ENCODE peak calls at places on chromosomes 3 and 15, in four cellular contexts. One of them, this sample, is unnamed.

GRCh38 chr3:114506622-114507300 is 212.9 kb downstream of the TIGIT start:
- DNase-seq in H1: no peak
- DNase-seq in ovary: no peak
- DNase-seq in K562: no peak
- DNase-seq in this sample: no peak

GRCh38 chr15:57550640-57551039 is 41.1 kb upstream of the MYZAP start:
- DNase-seq in H1: no peak
- DNase-seq in ovary: no peak
- DNase-seq in K562: no peak
- DNase-seq in this sample: no peak

GRCh38 chr3:11178421-11178820 is 24.1 kb downstream of the HRH1 start:
- DNase-seq in H1: no peak
- DNase-seq in ovary: no peak
- DNase-seq in K562: no peak
- DNase-seq in this sample: no peak

GRCh38 chr3:66178206-66178605 is 42.6 kb upstream of the SLC25A26 start:
- DNase-seq in H1: no peak
- DNase-seq in ovary: no peak
- DNase-seq in K562: no peak
- DNase-seq in this sample: no peak

GRCh38 chr15:91537868-91538267 is 315.6 kb upstream of the SLCO3A1 start:
- DNase-seq in H1: no peak
- DNase-seq in ovary: no peak
- DNase-seq in K562: no peak
- DNase-seq in this sample: no peak

GRCh38 chr3:175199961-175200360 is 340.8 kb downstream of the NAALADL2 start:
- DNase-seq in H1: no peak
- DNase-seq in ovary: no peak
- DNase-seq in K562: no peak
- DNase-seq in this sample: no peak

GRCh38 chr3:194691481-194692281 is 6.0 kb downstream of the FAM43A start:
- DNase-seq in H1: no peak
- DNase-seq in ovary: no peak
- DNase-seq in K562: no peak
- DNase-seq in this sample: no peak

GRCh38 chr3:97131476-97131875 is 317.1 kb downstream of the EPHA6 start:
- DNase-seq in H1: no peak
- DNase-seq in ovary: no peak
- DNase-seq in K562: no peak
- DNase-seq in this sample: no peak

GRCh38 chr3:43477600-43477999 is 144.2 kb downstream of the ANO10 start:
- DNase-seq in H1: no peak
- DNase-seq in ovary: no peak
- DNase-seq in K562: no peak
- DNase-seq in this sample: no peak

GRCh38 chr15:41180206-41180789 is 50.3 kb downstream of the EXD1 start:
- DNase-seq in H1: no peak
- DNase-seq in ovary: no peak
- DNase-seq in K562: no peak
- DNase-seq in this sample: no peak

GRCh38 chr15:33794425-33794824 is 173.9 kb upstream of the CHRM5 start:
- DNase-seq in H1: no peak
- DNase-seq in ovary: no peak
- DNase-seq in K562: no peak
- DNase-seq in this sample: no peak

GRCh38 chr3:14403636-14404395 is 1.4 kb downstream of the SLC6A6 start:
- DNase-seq in H1: no peak
- DNase-seq in ovary: peak; percentile 79
- DNase-seq in K562: peak; percentile 59
- DNase-seq in this sample: no peak

GRCh38 chr3:2535206-2535605 is 436.5 kb downstream of the CNTN4 start:
- DNase-seq in H1: no peak
- DNase-seq in ovary: no peak
- DNase-seq in K562: no peak
- DNase-seq in this sample: no peak

GRCh38 chr15:83078712-83079111 is 11.7 kb upstream of the BTBD1 start:
- DNase-seq in H1: no peak
- DNase-seq in ovary: no peak
- DNase-seq in K562: no peak
- DNase-seq in this sample: no peak

GRCh38 chr3:174620138-174620537 is 239.0 kb upstream of the NAALADL2 start:
- DNase-seq in H1: no peak
- DNase-seq in ovary: no peak
- DNase-seq in K562: no peak
- DNase-seq in this sample: peak; percentile 1

GRCh38 chr3:48194446-48195071 is 6.3 kb upstream of the CDC25A start:
- DNase-seq in H1: peak; percentile 23
- DNase-seq in ovary: peak; percentile 67
- DNase-seq in K562: peak; percentile 54
- DNase-seq in this sample: peak; percentile 72

GRCh38 chr3:121477589-121477988 is 68.2 kb downstream of the POLQ start:
- DNase-seq in H1: no peak
- DNase-seq in ovary: no peak
- DNase-seq in K562: no peak
- DNase-seq in this sample: no peak

GRCh38 chr3:65153850-65154512 is 466.2 kb upstream of the ADAMTS9 start:
- DNase-seq in H1: peak; percentile 43
- DNase-seq in ovary: no peak
- DNase-seq in K562: no peak
- DNase-seq in this sample: no peak

GRCh38 chr3:25137606-25138005 is 290.5 kb upstream of the RARB start:
- DNase-seq in H1: no peak
- DNase-seq in ovary: no peak
- DNase-seq in K562: no peak
- DNase-seq in this sample: no peak

GRCh38 chr3:108171095-108171494 is 51.1 kb downstream of the IFT57 start:
- DNase-seq in H1: no peak
- DNase-seq in ovary: no peak
- DNase-seq in K562: no peak
- DNase-seq in this sample: no peak

GRCh38 chr3:140994316-140994715 is 52.7 kb downstream of the SLC25A36 start:
- DNase-seq in H1: no peak
- DNase-seq in ovary: no peak
- DNase-seq in K562: no peak
- DNase-seq in this sample: no peak

GRCh38 chr15:76217029-76217866 is 94.0 kb downstream of the ETFA start:
- DNase-seq in H1: no peak
- DNase-seq in ovary: no peak
- DNase-seq in K562: no peak
- DNase-seq in this sample: no peak

GRCh38 chr15:100109486-100110035 is 232.2 kb downstream of the ADAMTS17 start:
- DNase-seq in H1: no peak
- DNase-seq in ovary: no peak
- DNase-seq in K562: no peak
- DNase-seq in this sample: no peak

GRCh38 chr3:188788621-188789081 is 383.1 kb upstream of the TPRG1 start:
- DNase-seq in H1: no peak
- DNase-seq in ovary: no peak
- DNase-seq in K562: no peak
- DNase-seq in this sample: no peak

GRCh38 chr3:53585042-53585441 is 90.6 kb downstream of the CACNA1D start:
- DNase-seq in H1: no peak
- DNase-seq in ovary: no peak
- DNase-seq in K562: no peak
- DNase-seq in this sample: no peak

GRCh38 chr3:16311960-16312451 is 47.0 kb downstream of the OXNAD1 start:
- DNase-seq in H1: no peak
- DNase-seq in ovary: no peak
- DNase-seq in K562: no peak
- DNase-seq in this sample: no peak

DNA sequence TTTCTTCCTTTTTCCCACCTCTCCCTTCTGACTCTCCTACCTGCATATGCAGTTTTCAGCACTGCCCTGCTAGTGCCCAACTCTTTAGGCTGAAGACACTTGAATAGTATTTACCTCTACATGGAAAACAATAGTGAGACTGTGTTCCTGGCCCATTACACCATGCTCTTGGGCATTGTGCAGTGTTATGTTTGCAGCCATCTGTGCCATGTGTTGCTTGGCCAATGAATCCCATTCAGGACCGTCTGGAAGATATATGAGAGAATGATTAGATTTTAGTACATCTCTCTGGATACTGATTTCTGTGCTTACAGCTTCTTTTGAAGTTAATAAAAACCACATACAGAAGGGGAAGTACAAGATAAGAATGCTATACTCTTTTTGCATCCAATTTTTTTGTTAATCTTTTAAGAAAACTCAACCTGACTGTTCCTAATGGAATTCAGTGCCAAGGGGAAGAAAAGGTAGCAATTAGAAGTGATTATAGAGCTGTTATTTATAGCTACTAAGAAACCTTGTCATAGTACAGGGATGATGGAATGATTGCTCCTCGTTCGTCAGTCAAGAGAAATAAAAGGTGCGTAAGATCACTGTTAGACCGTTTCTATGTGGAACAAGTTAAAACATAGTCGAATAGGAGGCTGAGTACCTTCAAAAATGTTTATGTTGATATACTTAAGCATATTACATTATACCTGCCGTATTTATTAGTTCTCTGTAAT is 58.9 kb downstream of the TMEM41A start:
- DNase-seq in H1: no peak
- DNase-seq in ovary: no peak
- DNase-seq in K562: no peak
- DNase-seq in this sample: no peak
- TF ChIP-seq EP300 in H1: no peak
- TF ChIP-seq EP300 in ovary: no peak
- TF ChIP-seq EP300 in K562: no peak
- TF ChIP-seq EP300 in this sample: no peak

DNA sequence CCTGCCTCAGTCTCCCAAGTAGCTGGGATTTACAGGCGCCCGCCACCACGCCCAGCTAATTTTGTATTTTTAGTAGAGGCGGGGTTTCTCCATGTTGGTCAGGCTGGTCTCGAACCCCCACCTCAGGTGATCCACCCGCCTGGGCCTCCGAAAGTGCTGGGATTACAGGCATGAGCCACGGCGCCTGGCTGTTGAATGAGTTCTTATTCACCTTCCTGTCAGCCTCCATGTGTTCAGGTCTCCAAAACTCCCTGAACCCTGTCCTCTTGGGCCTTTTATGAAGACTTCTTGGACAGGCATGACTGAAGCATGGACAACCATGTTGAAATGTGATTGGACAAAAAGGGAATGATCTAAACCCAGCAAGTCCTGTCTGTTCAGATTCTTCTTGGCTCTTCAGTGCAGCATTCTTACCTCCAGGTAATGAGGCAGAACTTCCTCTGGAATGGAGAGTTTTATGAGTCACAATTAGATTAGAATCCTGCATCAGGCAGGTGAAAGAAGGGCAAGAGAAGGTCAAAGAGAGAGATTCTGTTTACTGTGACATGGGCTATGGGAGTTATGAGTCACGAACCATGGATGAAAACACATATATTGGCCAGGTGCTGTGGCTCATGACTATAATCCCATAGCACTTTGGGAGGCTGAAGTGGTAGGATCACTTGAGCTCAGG is 23.1 kb upstream of the EIF4A2 start:
- DNase-seq in H1: no peak
- DNase-seq in ovary: no peak
- DNase-seq in K562: no peak
- DNase-seq in this sample: no peak
- TF ChIP-seq EP300 in H1: no peak
- TF ChIP-seq EP300 in ovary: no peak
- TF ChIP-seq EP300 in K562: no peak
- TF ChIP-seq EP300 in this sample: no peak

GRCh38 chr3:138912237-138912636 is 34.7 kb downstream of the FOXL2 start:
- DNase-seq in H1: no peak
- DNase-seq in ovary: no peak
- DNase-seq in K562: peak; percentile 74
- DNase-seq in this sample: no peak

GRCh38 chr3:138919304-138919703 is 27.6 kb downstream of the FOXL2 start:
- DNase-seq in H1: no peak
- DNase-seq in ovary: no peak
- DNase-seq in K562: no peak
- DNase-seq in this sample: no peak

GRCh38 chr3:138915503-138916498 is 31.1 kb downstream of the FOXL2 start:
- DNase-seq in H1: no peak
- DNase-seq in ovary: peak; percentile 98
- DNase-seq in K562: peak; percentile 92
- DNase-seq in this sample: peak; percentile 79

GRCh38 chr3:138914870-138915502 is 32.0 kb downstream of the FOXL2 start:
- DNase-seq in H1: no peak
- DNase-seq in ovary: no peak
- DNase-seq in K562: peak; percentile 76
- DNase-seq in this sample: peak; percentile 23

DNA sequence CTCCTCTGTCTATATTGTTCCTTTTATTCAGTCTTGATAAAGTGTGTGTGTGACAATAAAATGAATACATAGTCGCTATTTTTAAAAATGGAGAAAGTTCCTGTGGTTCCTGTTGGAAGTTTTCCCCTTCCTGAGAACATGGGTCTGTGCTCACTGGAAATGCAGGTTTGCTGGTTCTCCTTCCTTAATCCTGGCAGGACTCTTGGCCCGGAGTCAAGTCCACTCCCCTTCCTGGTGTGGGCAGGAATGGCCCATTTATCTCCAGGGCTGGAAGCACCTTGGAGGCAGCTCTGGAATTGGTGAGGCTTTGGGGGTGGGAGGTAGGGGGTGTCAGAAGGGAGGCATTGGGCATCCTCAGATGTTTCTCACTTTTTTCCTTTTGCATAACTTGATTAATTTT is 30.1 kb downstream of the FOXL2 start:
- DNase-seq in H1: no peak
- DNase-seq in ovary: peak; percentile 58
- DNase-seq in K562: no peak
- DNase-seq in this sample: no peak
- TF ChIP-seq EP300 in H1: no peak
- TF ChIP-seq EP300 in ovary: no peak
- TF ChIP-seq EP300 in K562: no peak
- TF ChIP-seq EP300 in this sample: no peak

DNA sequence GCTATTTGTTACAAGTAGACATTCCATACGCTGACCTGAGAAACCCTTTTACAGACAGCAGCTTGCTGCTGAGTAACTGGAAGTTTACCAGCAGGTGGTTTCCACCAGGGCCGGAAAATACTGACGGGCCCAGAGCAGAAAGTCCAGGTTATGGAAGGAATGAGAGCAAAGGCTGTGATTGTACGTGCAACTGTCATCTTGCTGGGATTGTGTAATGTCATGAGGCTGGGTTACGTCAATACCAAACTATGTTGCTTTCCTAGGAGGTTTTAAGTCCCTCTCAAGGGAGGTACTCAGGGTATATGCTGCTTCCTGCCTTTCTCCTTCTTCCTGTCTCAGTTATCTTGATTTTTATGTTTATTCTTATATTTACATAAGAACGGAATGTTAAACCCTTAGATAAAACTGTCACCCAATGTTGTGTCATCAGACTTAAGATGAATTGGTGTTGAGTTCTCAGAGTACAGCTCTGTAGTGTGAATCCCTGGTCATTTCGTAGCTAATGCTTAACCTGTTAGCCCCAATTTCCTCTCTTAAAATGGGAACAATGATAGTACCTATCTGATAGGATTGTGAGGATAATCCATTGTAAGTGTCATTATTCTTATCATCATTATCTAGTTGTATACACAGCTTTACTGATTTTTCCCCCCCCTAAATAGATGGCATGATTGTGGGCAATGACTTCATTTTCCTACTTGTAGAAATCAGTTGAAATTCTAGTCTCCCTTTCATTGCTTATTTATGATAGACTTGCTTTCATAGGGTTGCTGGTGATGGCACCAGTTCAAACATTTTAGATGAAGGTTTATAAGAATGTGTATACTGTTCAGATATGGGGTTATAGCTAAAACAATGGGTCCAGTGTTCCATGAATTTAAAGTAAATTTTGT is 101.4 kb downstream of the FNDC3B start:
- DNase-seq in H1: no peak
- DNase-seq in ovary: no peak
- DNase-seq in K562: no peak
- DNase-seq in this sample: peak; percentile 49
- TF ChIP-seq EP300 in H1: no peak
- TF ChIP-seq EP300 in ovary: no peak
- TF ChIP-seq EP300 in K562: no peak
- TF ChIP-seq EP300 in this sample: peak; percentile 98

This sample was measured in A549.